ENCODE peak calls at places on chromosomes 7 and 10, in nine cellular contexts. D is endothelial cell of umbilical vein, F is right lobe of liver, P is uterus, E is body of pancreas, K is adrenal gland, A is stomach, W is HCT116, S is IMR-90. M is an unnamed sample.

GRCh38 chr7:48832303-48832845 is 92.0 kb upstream of the CDC14C start:
- DNase-seq in D (no peak), F (no peak), P (no peak), E (no peak), K (no peak), A (no peak), W (no peak), S (no peak), M (no peak)

GRCh38 chr10:49587981-49588380 is 22.1 kb upstream of the SLC18A3 start:
- DNase-seq in D (no peak), F (no peak), P (no peak), E (no peak), K (no peak), A (no peak), W (no peak), S (no peak), M (no peak)

GRCh38 chr7:96349572-96349971 is 27.7 kb upstream of the SLC25A13 start:
- DNase-seq in D (no peak), F (no peak), P (no peak), E (no peak), K (no peak), A (no peak), W (no peak), S (no peak), M (peak)

GRCh38 chr10:78328592-78329404 is 295.1 kb downstream of the RPS24 start:
- DNase-seq in D (no peak), F (no peak), P (no peak), E (no peak), K (no peak), A (no peak), W (no peak), S (no peak), M (no peak)

GRCh38 chr7:66055321-66055956 is 20.2 kb upstream of the ASL start:
- DNase-seq in D (no peak), F (no peak), P (no peak), E (no peak), K (no peak), A (no peak), W (no peak), S (peak), M (no peak)

GRCh38 chr10:34206602-34207268 is 608.4 kb downstream of the PARD3 start:
- DNase-seq in D (no peak), F (no peak), P (no peak), E (no peak), K (no peak), A (no peak), W (no peak), S (no peak), M (no peak)

GRCh38 chr7:138837627-138838026 is 39.6 kb upstream of the ATP6V0A4 start:
- DNase-seq in D (peak), F (no peak), P (peak), E (no peak), K (no peak), A (no peak), W (no peak), S (peak), M (no peak)

GRCh38 chr10:69749180-69750010 is 52.3 kb upstream of the COL13A1 start:
- DNase-seq in D (no peak), F (no peak), P (no peak), E (no peak), K (no peak), A (no peak), W (no peak), S (peak), M (no peak)

GRCh38 chr10:32367793-32368453 is 21.0 kb upstream of the EPC1 start:
- DNase-seq in D (peak), F (no peak), P (peak), E (peak), K (peak), A (peak), W (peak), S (peak), M (peak)

DNA sequence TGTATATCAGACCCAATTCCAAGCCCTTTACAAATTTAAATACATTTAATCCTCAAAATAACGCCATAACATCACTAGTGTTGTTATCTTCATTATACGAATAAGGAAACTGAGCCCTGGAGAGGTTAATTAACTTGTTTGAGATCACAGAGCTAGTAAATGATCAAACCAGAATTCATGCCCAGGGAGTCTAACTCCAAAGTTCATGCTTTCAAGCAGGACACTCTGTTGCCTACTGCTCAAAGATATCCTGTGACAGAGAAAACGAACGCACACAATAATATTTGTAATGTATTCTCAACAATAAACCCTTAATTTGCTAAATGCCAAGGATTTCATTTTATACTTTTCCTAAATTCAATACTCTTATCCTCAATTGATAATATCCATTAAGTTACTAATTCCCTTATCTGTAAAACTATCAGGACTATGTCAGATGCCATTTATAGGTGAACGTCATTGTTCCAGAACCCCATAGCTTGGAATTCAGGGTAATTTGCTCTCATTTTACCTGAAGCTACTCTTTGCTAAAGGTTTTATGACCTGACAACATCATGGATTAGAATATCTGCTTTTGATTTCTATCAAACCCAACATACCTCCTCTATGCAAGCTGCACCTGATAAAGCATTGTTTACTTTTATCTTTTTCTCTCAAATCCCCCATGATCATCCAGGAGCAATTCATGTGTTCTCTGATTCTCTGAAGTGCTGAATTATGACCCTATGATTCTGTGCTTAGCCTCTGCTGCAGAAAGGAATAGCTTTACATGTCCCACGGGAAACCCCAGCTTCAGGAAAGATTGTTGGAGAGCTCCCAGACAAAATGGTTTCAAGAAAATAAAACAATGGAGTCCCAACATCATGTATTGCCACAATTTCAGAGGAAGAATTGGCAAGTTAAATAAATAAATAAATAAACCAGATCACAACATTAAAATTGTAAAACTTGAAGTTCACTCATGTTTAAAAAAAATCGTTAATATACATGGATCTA is 150.2 kb upstream of the CDK1 start:
- DNase-seq in D (no peak), F (no peak), P (no peak), E (no peak), K (no peak), A (no peak), W (no peak), S (no peak), M (no peak)
- TF ChIP-seq CTCF in D (no peak), F (no peak), P (no peak), E (no peak), K (no peak), A (no peak), W (no peak), S (no peak), M (no peak)

GRCh38 chr10:89299031-89299430 is 2.8 kb upstream of the IFIT2 start:
- DNase-seq in D (no peak), F (no peak), P (no peak), E (no peak), K (no peak), A (no peak), W (no peak), S (no peak), M (no peak)

GRCh38 chr10:89301231-89301630 is 615 bp upstream of the IFIT2 start:
- DNase-seq in D (peak), F (no peak), P (no peak), E (no peak), K (peak), A (no peak), W (no peak), S (peak), M (no peak)

GRCh38 chr10:89302628-89303027 is 782 bp downstream of the IFIT2 start:
- DNase-seq in D (no peak), F (no peak), P (no peak), E (no peak), K (no peak), A (no peak), W (no peak), S (no peak), M (no peak)

GRCh38 chr10:89303161-89303560 is 1.3 kb downstream of the IFIT2 start:
- DNase-seq in D (no peak), F (no peak), P (no peak), E (no peak), K (no peak), A (no peak), W (no peak), S (no peak), M (no peak)

DNA sequence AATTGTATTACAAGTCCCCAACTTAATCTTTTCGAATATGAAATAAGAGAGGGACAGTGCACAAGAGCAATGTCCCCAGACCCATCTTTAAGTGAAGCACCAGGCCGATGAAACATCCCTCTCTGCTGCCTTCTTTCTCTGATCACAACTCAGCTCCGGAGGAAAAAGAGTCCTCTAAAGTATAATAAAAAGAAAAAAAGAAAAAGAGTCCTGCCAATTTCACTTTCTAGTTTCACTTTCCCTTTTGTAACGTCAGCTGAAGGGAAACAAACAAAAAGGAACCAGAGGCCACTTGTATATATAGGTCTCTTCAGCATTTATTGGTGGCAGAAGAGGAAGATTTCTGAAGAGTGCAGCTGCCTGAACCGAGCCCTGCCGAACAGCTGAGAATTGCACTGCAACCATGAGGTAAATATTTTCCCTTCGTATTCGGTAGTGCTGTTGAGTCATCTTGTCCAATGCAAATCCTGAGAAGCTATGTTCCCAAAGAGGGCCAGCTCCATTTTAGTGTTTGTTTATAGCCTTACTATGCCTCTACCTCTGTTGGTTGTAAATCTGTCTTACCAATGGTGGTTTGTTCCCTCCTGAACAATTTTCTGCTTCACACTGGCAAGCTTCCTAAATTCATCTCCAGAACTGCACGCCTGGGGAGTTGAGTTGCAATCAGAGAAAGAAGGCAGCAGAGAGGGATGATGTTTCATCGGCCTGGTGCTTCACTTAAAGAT is at the start of gene IFIT2:
- DNase-seq in D (peak), F (no peak), P (peak), E (peak), K (peak), A (peak), W (no peak), S (peak), M (peak)
- TF ChIP-seq POLR2A in D (no peak), F (peak), P (peak), E (no peak), K (peak), A (no peak), W (no peak), S (no peak), M (peak)

GRCh38 chr10:93758911-93759410 is 1.2 kb downstream of the LGI1 start:
- DNase-seq in D (no peak), F (no peak), P (no peak), E (no peak), K (no peak), A (no peak), W (no peak), S (no peak), M (no peak)
- H3K4me3 ChIP-seq in D (no peak), F (peak), P (no peak), E (no peak), K (no peak), A (peak), W (no peak), S (no peak), M (peak)

GRCh38 chr10:110916554-110917346 is 2.2 kb downstream of the BBIP1 start:
- DNase-seq in D (peak), F (no peak), P (no peak), E (peak), K (no peak), A (no peak), W (no peak), S (peak), M (no peak)

GRCh38 chr10:110919971-110920881 is 822 bp downstream of the SHOC2 start:
- DNase-seq in D (peak), F (peak), P (peak), E (peak), K (peak), A (no peak), W (no peak), S (peak), M (peak)

GRCh38 chr10:110918269-110918632 is 729 bp downstream of the BBIP1 start:
- DNase-seq in D (peak), F (no peak), P (peak), E (peak), K (no peak), A (peak), W (peak), S (peak), M (peak)

GRCh38 chr10:110918633-110919348 is at the start of gene BBIP1:
- DNase-seq in D (peak), F (peak), P (no peak), E (no peak), K (peak), A (no peak), W (peak), S (peak), M (no peak)

GRCh38 chr10:110919349-110919931 is at the start of gene SHOC2:
- DNase-seq in D (no peak), F (peak), P (peak), E (peak), K (peak), A (peak), W (no peak), S (no peak), M (peak)
- TF ChIP-seq CTCF in D (peak), F (no peak), P (no peak), E (peak), K (no peak), A (no peak), W (peak), S (peak), M (no peak)

GRCh38 chr7:24979863-24980694 is at the start of gene OSBPL3:
- DNase-seq in D (peak), F (peak), P (peak), E (peak), K (peak), A (peak), W (peak), S (peak), M (peak)

GRCh38 chr7:24982917-24983316 is 2.9 kb upstream of the OSBPL3 start:
- DNase-seq in D (no peak), F (no peak), P (no peak), E (no peak), K (no peak), A (no peak), W (no peak), S (no peak), M (no peak)

GRCh38 chr7:24980695-24981543 is 941 bp upstream of the OSBPL3 start:
- DNase-seq in D (peak), F (peak), P (peak), E (peak), K (peak), A (peak), W (no peak), S (peak), M (no peak)

GRCh38 chr7:24979470-24979862 is 512 bp downstream of the OSBPL3 start:
- DNase-seq in D (peak), F (peak), P (peak), E (peak), K (peak), A (peak), W (no peak), S (peak), M (peak)

DNA sequence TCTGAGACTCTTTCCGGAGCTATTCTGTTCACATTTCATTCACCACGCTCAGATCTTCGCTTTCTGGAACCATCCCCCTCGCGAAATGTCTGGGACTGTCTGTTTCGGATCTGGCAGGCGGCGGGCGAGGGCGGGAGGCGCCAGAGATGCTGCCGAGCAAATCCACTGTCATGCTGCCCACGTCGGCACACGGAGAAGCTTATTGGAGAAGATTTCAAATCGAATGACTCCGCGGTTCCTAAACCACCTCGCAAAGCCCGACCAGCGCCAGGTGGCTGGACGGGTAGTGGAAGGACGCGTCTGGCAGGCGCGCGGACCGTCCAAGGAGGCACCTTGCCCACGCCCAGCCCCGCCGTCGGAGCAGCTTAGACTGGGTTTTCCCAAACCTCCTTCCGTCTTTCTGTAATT is 1.6 kb upstream of the OSBPL3 start:
- DNase-seq in D (peak), F (peak), P (peak), E (peak), K (peak), A (peak), W (no peak), S (peak), M (peak)
- TF ChIP-seq POLR2A in D (peak), F (no peak), P (no peak), E (no peak), K (no peak), A (no peak), W (no peak), S (peak), M (no peak)